ENCODE peak calls at places on chromosomes 7 and 10, in ten cellular contexts. N is head of caudate nucleus, D is LHCN-M2, W is amniotic epithelial cell, U is NCI-H1417, B is thyroid gland, K is C1 segment of cervical spinal cord, M is AG08396, L is stomach, T is nucleus accumbens. I is an unnamed sample.

GRCh38 chr7:81846398-81846797 is 76.6 kb upstream of the HGF start:
- DNase-seq in N (no peak), D (peak), W (peak), U (peak), B (no peak), K (no peak), M (peak), L (no peak), T (no peak), I (peak)

GRCh38 chr10:126661841-126662520 is 8.5 kb downstream of the C10orf90 start:
- DNase-seq in N (no peak), D (peak), W (no peak), U (no peak), B (no peak), K (no peak), M (no peak), L (no peak), T (no peak), I (peak)

GRCh38 chr7:98215561-98216495 is 4.6 kb downstream of the BHLHA15 start:
- DNase-seq in N (no peak), D (no peak), W (no peak), U (peak), B (no peak), K (no peak), M (no peak), L (peak), T (no peak), I (no peak)

GRCh38 chr7:18828333-18829100 is 288.9 kb downstream of the TWIST1 start:
- DNase-seq in N (no peak), D (peak), W (peak), U (no peak), B (no peak), K (no peak), M (no peak), L (no peak), T (no peak), I (peak)

GRCh38 chr10:1567742-1568495 is 169.4 kb downstream of the ADARB2 start:
- DNase-seq in N (no peak), D (no peak), W (no peak), U (no peak), B (no peak), K (no peak), M (no peak), L (no peak), T (no peak), I (no peak)

GRCh38 chr10:50431118-50431517 is 179.8 kb upstream of the ASAH2 start:
- DNase-seq in N (no peak), D (peak), W (peak), U (no peak), B (no peak), K (no peak), M (no peak), L (no peak), T (no peak), I (peak)

GRCh38 chr10:43188702-43189101 is 50.5 kb downstream of the CSGALNACT2 start:
- DNase-seq in N (no peak), D (no peak), W (peak), U (no peak), B (no peak), K (no peak), M (no peak), L (no peak), T (no peak), I (peak)

GRCh38 chr7:116780521-116780920 is 81.9 kb upstream of the CAPZA2 start:
- DNase-seq in N (no peak), D (no peak), W (peak), U (no peak), B (no peak), K (no peak), M (no peak), L (no peak), T (no peak), I (no peak)

GRCh38 chr7:99372275-99373085 is 2.0 kb upstream of the ARPC1B start:
- DNase-seq in N (no peak), D (no peak), W (peak), U (no peak), B (peak), K (no peak), M (no peak), L (peak), T (no peak), I (no peak)

GRCh38 chr10:20737107-20737506 is 160.0 kb downstream of the NEBL start:
- DNase-seq in N (no peak), D (no peak), W (no peak), U (no peak), B (no peak), K (no peak), M (no peak), L (no peak), T (no peak), I (no peak)

GRCh38 chr7:50591480-50592438 is 26.6 kb upstream of the DDC start:
- DNase-seq in N (no peak), D (peak), W (no peak), U (peak), B (no peak), K (no peak), M (no peak), L (no peak), T (no peak), I (no peak)

GRCh38 chr7:69504733-69505132 is 93.5 kb upstream of the AUTS2 start:
- DNase-seq in N (no peak), D (no peak), W (no peak), U (no peak), B (no peak), K (no peak), M (no peak), L (no peak), T (no peak), I (no peak)

GRCh38 chr10:17354781-17355180 is 99.6 kb downstream of the ST8SIA6 start:
- DNase-seq in N (no peak), D (no peak), W (no peak), U (no peak), B (no peak), K (no peak), M (no peak), L (no peak), T (no peak), I (peak)

GRCh38 chr7:1635401-1635800 is 34.7 kb upstream of the ELFN1 start:
- DNase-seq in N (no peak), D (no peak), W (no peak), U (no peak), B (no peak), K (no peak), M (no peak), L (no peak), T (no peak), I (no peak)

GRCh38 chr7:78023191-78023590 is 224.6 kb downstream of the PHTF2 start:
- DNase-seq in N (no peak), D (no peak), W (no peak), U (no peak), B (no peak), K (no peak), M (no peak), L (no peak), T (no peak), I (no peak)

I was measured in fibroblast of the aortic adventitia.